ENCODE peak calls at places on chromosome 12, in ten cellular contexts. N, W, K, Q, A, T, G, J, F and L are unnamed samples.

GRCh38 chr12:74328623-74329022 is 209.0 kb upstream of the ATXN7L3B start:
- DNase-seq in N (no peak), W (no peak), K (no peak), Q (no peak), A (no peak), T (peak; percentile 31), G (peak; percentile 3), J (peak; percentile 46), F (no peak), L (no peak)

GRCh38 chr12:116595186-116595585 is 36.0 kb downstream of the MAP1LC3B2 start:
- DNase-seq in N (peak; percentile 87), W (no peak), K (no peak), Q (no peak), A (no peak), T (no peak), G (no peak), J (no peak), F (no peak), L (no peak)

GRCh38 chr12:64169999-64170398 is 52.1 kb downstream of the KICS2 start:
- DNase-seq in N (no peak), W (peak; percentile 44), K (no peak), Q (no peak), A (no peak), T (no peak), G (no peak), J (no peak), F (no peak), L (no peak)

GRCh38 chr12:53005215-53005985 is 856 bp upstream of the EIF4B start:
- DNase-seq in N (no peak), W (no peak), K (no peak), Q (peak; percentile 19), A (peak; percentile 57), T (peak; percentile 34), G (no peak), J (peak; percentile 36), F (peak; percentile 18), L (no peak)

GRCh38 chr12:32896438-32897275 is at the start of gene PKP2:
- DNase-seq in N (no peak), W (peak; percentile 36), K (no peak), Q (no peak), A (peak; percentile 67), T (peak; percentile 89), G (peak; percentile 91), J (peak; percentile 100), F (no peak), L (no peak)

GRCh38 chr12:132411457-132411856 is 78.5 kb upstream of the FBRSL1 start:
- DNase-seq in N (no peak), W (no peak), K (no peak), Q (no peak), A (no peak), T (no peak), G (no peak), J (no peak), F (no peak), L (no peak)

GRCh38 chr12:42372154-42372791 is 46.3 kb downstream of the PPHLN1 start:
- DNase-seq in N (peak; percentile 57), W (peak; percentile 57), K (peak; percentile 49), Q (peak; percentile 76), A (no peak), T (peak; percentile 85), G (peak; percentile 65), J (no peak), F (peak; percentile 67), L (no peak)

GRCh38 chr12:116615141-116615861 is 56.1 kb downstream of the MAP1LC3B2 start:
- DNase-seq in N (no peak), W (no peak), K (no peak), Q (no peak), A (no peak), T (no peak), G (no peak), J (no peak), F (no peak), L (no peak)

GRCh38 chr12:32889073-32889760 is 7.4 kb downstream of the PKP2 start:
- DNase-seq in N (no peak), W (no peak), K (no peak), Q (no peak), A (no peak), T (no peak), G (no peak), J (no peak), F (no peak), L (no peak)

GRCh38 chr12:132356686-132357622 is 27.6 kb upstream of the GALNT9 start:
- DNase-seq in N (peak; percentile 69), W (peak; percentile 51), K (no peak), Q (no peak), A (peak; percentile 50), T (no peak), G (no peak), J (no peak), F (peak; percentile 72), L (peak; percentile 7)

GRCh38 chr12:93302331-93303229 is 75.1 kb upstream of the NUDT4 start:
- DNase-seq in N (peak; percentile 83), W (peak; percentile 73), K (no peak), Q (no peak), A (no peak), T (no peak), G (no peak), J (no peak), F (peak; percentile 88), L (peak; percentile 45)

GRCh38 chr12:107238276-107238675 is 144.9 kb upstream of the CRY1 start:
- DNase-seq in N (no peak), W (no peak), K (no peak), Q (no peak), A (no peak), T (no peak), G (no peak), J (no peak), F (peak; percentile 15), L (no peak)

GRCh38 chr12:71504471-71504852 is 64.9 kb downstream of the LGR5 start:
- DNase-seq in N (peak; percentile 6), W (no peak), K (no peak), Q (no peak), A (no peak), T (no peak), G (peak; percentile 33), J (no peak), F (no peak), L (no peak)

GRCh38 chr12:4653257-4653656 is 4.3 kb downstream of the NDUFA9 start:
- DNase-seq in N (no peak), W (no peak), K (no peak), Q (no peak), A (no peak), T (peak; percentile 27), G (no peak), J (no peak), F (peak; percentile 3), L (no peak)

DNA sequence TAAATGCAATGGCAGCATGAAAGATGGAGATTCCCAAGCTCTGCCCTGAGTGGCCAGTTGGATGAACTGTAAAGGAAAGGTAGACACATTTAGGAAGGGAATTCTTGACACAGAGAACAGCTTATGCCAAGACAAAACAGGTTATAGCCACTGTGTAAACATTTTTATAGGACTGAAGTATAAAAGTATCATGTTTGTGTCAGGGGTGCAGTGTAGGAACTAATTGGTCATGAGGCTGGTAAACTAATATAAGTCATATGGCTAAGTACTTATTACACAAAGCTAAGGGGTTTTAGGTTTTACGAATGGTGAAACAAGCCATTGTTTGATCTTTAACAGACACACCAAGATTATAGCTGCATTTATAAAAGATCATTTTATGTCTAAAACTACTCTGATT is 207.7 kb upstream of the SLC16A7 start:
- DNase-seq in N (no peak), W (no peak), K (no peak), Q (no peak), A (no peak), T (no peak), G (no peak), J (no peak), F (no peak), L (no peak)
- TF ChIP-seq CTCF in N (no peak), W (no peak), K (no peak), Q (no peak), A (no peak), T (no peak), G (no peak), J (no peak), F (no peak), L (no peak)

DNA sequence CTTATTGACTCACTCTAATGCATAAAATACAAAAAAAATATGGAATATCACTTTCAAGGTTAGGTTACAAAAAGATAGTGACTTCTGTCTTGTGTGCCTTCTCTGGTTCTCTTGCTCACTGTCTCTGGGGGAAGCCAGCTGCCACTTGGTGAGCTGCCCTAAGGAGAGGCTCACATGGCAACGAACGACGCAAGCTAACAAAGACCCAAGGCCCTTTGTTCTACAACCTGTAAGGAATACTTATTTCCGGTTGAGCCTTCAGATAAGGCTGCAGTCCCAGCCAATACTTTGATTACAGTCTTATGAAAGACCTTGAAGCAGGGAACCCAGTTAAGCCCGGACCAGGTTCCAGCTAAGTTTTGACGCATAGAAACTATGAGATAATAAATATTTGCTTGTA is 242.4 kb upstream of the TBX3 start:
- DNase-seq in N (no peak), W (no peak), K (no peak), Q (no peak), A (no peak), T (no peak), G (no peak), J (no peak), F (no peak), L (no peak)
- H3K4me3 ChIP-seq in N (no peak overlapping the region), W (no peak overlapping the region), K (no peak overlapping the region), Q (no peak overlapping the region), A (no peak overlapping the region), T (no peak overlapping the region), G (no peak overlapping the region), J (no peak overlapping the region), F (no peak overlapping the region), L (no peak overlapping the region)

GRCh38 chr12:66035289-66035961 is 95.1 kb downstream of the LLPH start:
- DNase-seq in N (peak; percentile 72), W (peak; percentile 71), K (no peak), Q (peak; percentile 12), A (no peak), T (peak; percentile 56), G (peak; percentile 31), J (no peak), F (peak; percentile 82), L (no peak)
- TF ChIP-seq CTCF in N (peak; percentile 59), W (peak; percentile 35), K (peak; percentile 34), Q (peak; percentile 65), A (peak; percentile 28), T (peak; percentile 55), G (peak; percentile 44), J (peak; percentile 12), F (peak; percentile 49), L (peak; percentile 41)

GRCh38 chr12:1796515-1797010 is 23.8 kb upstream of the LRTM2 start:
- DNase-seq in N (peak; percentile 19), W (peak; percentile 11), K (no peak), Q (peak; percentile 18), A (peak; percentile 73), T (peak; percentile 51), G (no peak), J (no peak), F (no peak), L (no peak)
- H3K4me3 ChIP-seq in N (peak overlapping the region; percentile 55), W (peak overlapping the region; percentile 62), K (peak overlapping the region; percentile 62), Q (peak overlapping the region; percentile 66), A (peak overlapping the region; percentile 71), T (peak overlapping the region; percentile 67), G (no peak overlapping the region), J (peak overlapping the region; percentile 40), F (peak overlapping the region; percentile 41), L (peak overlapping the region; percentile 30)